ENCODE peak calls at places on chromosomes 7 and 10, in four cellular contexts. One of them, this sample, is unnamed.

GRCh38 chr7:27579565-27579964 is 83.1 kb downstream of the HIBADH start:
- DNase-seq in IMR-90: no peak
- DNase-seq in mammary epithelial cell: no peak
- DNase-seq in upper lobe of right lung: no peak
- DNase-seq in this sample: no peak

GRCh38 chr10:35723992-35724391 is 81.9 kb upstream of the FZD8 start:
- DNase-seq in upper lobe of right lung: no peak
- DNase-seq in IMR-90: no peak
- DNase-seq in mammary epithelial cell: no peak
- DNase-seq in this sample: no peak

GRCh38 chr10:132572545-132572937 is 35.0 kb downstream of the INPP5A start:
- DNase-seq in mammary epithelial cell: no peak
- DNase-seq in IMR-90: peak; percentile 36
- DNase-seq in upper lobe of right lung: no peak
- DNase-seq in this sample: no peak

GRCh38 chr10:133009218-133009954 is 67.0 kb upstream of the CFAP46 start:
- DNase-seq in upper lobe of right lung: peak; percentile 96
- DNase-seq in IMR-90: no peak
- DNase-seq in mammary epithelial cell: no peak
- DNase-seq in this sample: peak; percentile 96

GRCh38 chr10:35517431-35518181 is 87.5 kb upstream of the GJD4 start:
- DNase-seq in IMR-90: peak; percentile 54
- DNase-seq in upper lobe of right lung: no peak
- DNase-seq in mammary epithelial cell: peak; percentile 6
- DNase-seq in this sample: no peak

GRCh38 chr7:40530292-40530691 is 395.5 kb downstream of the SUGCT start:
- DNase-seq in upper lobe of right lung: no peak
- DNase-seq in IMR-90: peak; percentile 83
- DNase-seq in mammary epithelial cell: no peak
- DNase-seq in this sample: no peak

GRCh38 chr10:124384591-124385190 is 34.0 kb downstream of the OAT start:
- DNase-seq in mammary epithelial cell: no peak
- DNase-seq in upper lobe of right lung: peak; percentile 51
- DNase-seq in IMR-90: no peak
- DNase-seq in this sample: no peak

GRCh38 chr7:138865843-138866242 is 67.8 kb upstream of the ATP6V0A4 start:
- DNase-seq in upper lobe of right lung: no peak
- DNase-seq in IMR-90: no peak
- DNase-seq in mammary epithelial cell: no peak
- DNase-seq in this sample: no peak

GRCh38 chr7:19663816-19664531 is 44.9 kb downstream of the POLR1F start:
- DNase-seq in mammary epithelial cell: peak; percentile 11
- DNase-seq in upper lobe of right lung: no peak
- DNase-seq in IMR-90: no peak
- DNase-seq in this sample: no peak

GRCh38 chr10:32189400-32190084 is 133.3 kb upstream of the KIF5B start:
- DNase-seq in upper lobe of right lung: no peak
- DNase-seq in mammary epithelial cell: no peak
- DNase-seq in IMR-90: peak; percentile 35
- DNase-seq in this sample: no peak

GRCh38 chr10:29858352-29859267 is 200.8 kb downstream of the JCAD start:
- DNase-seq in IMR-90: peak; percentile 82
- DNase-seq in upper lobe of right lung: peak; percentile 82
- DNase-seq in mammary epithelial cell: peak; percentile 84
- DNase-seq in this sample: peak; percentile 75

GRCh38 chr7:102152672-102153585 is 133.7 kb upstream of the SH2B2 start:
- DNase-seq in mammary epithelial cell: peak; percentile 42
- DNase-seq in upper lobe of right lung: no peak
- DNase-seq in IMR-90: peak; percentile 63
- DNase-seq in this sample: no peak

GRCh38 chr10:72162978-72163377 is 52.8 kb upstream of the ANAPC16 start:
- DNase-seq in upper lobe of right lung: no peak
- DNase-seq in mammary epithelial cell: peak; percentile 91
- DNase-seq in IMR-90: peak; percentile 74
- DNase-seq in this sample: no peak

GRCh38 chr7:101924171-101924570 is 106.7 kb downstream of the CUX1 start:
- DNase-seq in mammary epithelial cell: no peak
- DNase-seq in IMR-90: peak; percentile 86
- DNase-seq in upper lobe of right lung: no peak
- DNase-seq in this sample: no peak

GRCh38 chr7:116576350-116577319 is 51.8 kb downstream of the CAV1 start:
- DNase-seq in IMR-90: peak; percentile 98
- DNase-seq in upper lobe of right lung: no peak
- DNase-seq in mammary epithelial cell: peak; percentile 84
- DNase-seq in this sample: no peak

GRCh38 chr7:39811161-39811614 is 138.9 kb upstream of the CDK13 start:
- DNase-seq in mammary epithelial cell: peak; percentile 76
- DNase-seq in upper lobe of right lung: no peak
- DNase-seq in IMR-90: peak; percentile 25
- DNase-seq in this sample: no peak

GRCh38 chr10:29840516-29841276 is 205.9 kb upstream of the SVIL start:
- DNase-seq in mammary epithelial cell: peak; percentile 38
- DNase-seq in IMR-90: no peak
- DNase-seq in upper lobe of right lung: no peak
- DNase-seq in this sample: no peak

GRCh38 chr7:50651227-50651989 is 86.2 kb upstream of the DDC start:
- DNase-seq in mammary epithelial cell: no peak
- DNase-seq in IMR-90: no peak
- DNase-seq in upper lobe of right lung: no peak
- DNase-seq in this sample: no peak

GRCh38 chr7:32506266-32507054 is 11.2 kb downstream of the AVL9 start:
- DNase-seq in upper lobe of right lung: no peak
- DNase-seq in IMR-90: peak; percentile 90
- DNase-seq in mammary epithelial cell: peak; percentile 92
- DNase-seq in this sample: no peak

GRCh38 chr7:91182819-91183405 is 81.3 kb upstream of the FZD1 start:
- DNase-seq in IMR-90: peak; percentile 98
- DNase-seq in mammary epithelial cell: peak; percentile 88
- DNase-seq in upper lobe of right lung: no peak
- DNase-seq in this sample: no peak

GRCh38 chr10:69710008-69710905 is 80.2 kb downstream of the FAM241B start:
- DNase-seq in IMR-90: no peak
- DNase-seq in upper lobe of right lung: peak; percentile 46
- DNase-seq in mammary epithelial cell: no peak
- DNase-seq in this sample: no peak

GRCh38 chr7:108284349-108285017 is 154.3 kb upstream of the LAMB4 start:
- DNase-seq in IMR-90: no peak
- DNase-seq in upper lobe of right lung: no peak
- DNase-seq in mammary epithelial cell: no peak
- DNase-seq in this sample: no peak

GRCh38 chr7:108285018-108285368 is 154.8 kb upstream of the LAMB4 start:
- DNase-seq in mammary epithelial cell: peak; percentile 43
- DNase-seq in IMR-90: no peak
- DNase-seq in upper lobe of right lung: no peak
- DNase-seq in this sample: no peak

GRCh38 chr7:108280136-108280535 is 150.0 kb upstream of the LAMB4 start:
- DNase-seq in IMR-90: no peak
- DNase-seq in upper lobe of right lung: no peak
- DNase-seq in mammary epithelial cell: no peak
- DNase-seq in this sample: no peak

GRCh38 chr7:108282427-108282996 is 152.4 kb upstream of the LAMB4 start:
- DNase-seq in upper lobe of right lung: no peak
- DNase-seq in mammary epithelial cell: no peak
- DNase-seq in IMR-90: no peak
- DNase-seq in this sample: no peak

GRCh38 chr7:108283252-108283651 is 153.1 kb upstream of the LAMB4 start:
- DNase-seq in upper lobe of right lung: no peak
- DNase-seq in IMR-90: no peak
- DNase-seq in mammary epithelial cell: no peak
- DNase-seq in this sample: no peak
- H3K27ac ChIP-seq in upper lobe of right lung: no peak overlapping the region
- H3K27ac ChIP-seq in IMR-90: no peak overlapping the region
- H3K27ac ChIP-seq in mammary epithelial cell: no peak overlapping the region
- H3K27ac ChIP-seq in this sample: no peak overlapping the region

GRCh38 chr10:12566161-12567115 is 217.1 kb downstream of the CAMK1D start:
- DNase-seq in mammary epithelial cell: no peak
- DNase-seq in IMR-90: peak; percentile 52
- DNase-seq in upper lobe of right lung: no peak
- DNase-seq in this sample: no peak
- H3K27ac ChIP-seq in mammary epithelial cell: no peak overlapping the region
- H3K27ac ChIP-seq in IMR-90: no peak overlapping the region
- H3K27ac ChIP-seq in upper lobe of right lung: no peak overlapping the region
- H3K27ac ChIP-seq in this sample: no peak overlapping the region

GRCh38 chr7:77352688-77353406 is 63.3 kb downstream of the GSAP start:
- DNase-seq in upper lobe of right lung: no peak
- DNase-seq in IMR-90: peak; percentile 26
- DNase-seq in mammary epithelial cell: peak; percentile 64
- DNase-seq in this sample: no peak
- H3K27ac ChIP-seq in upper lobe of right lung: no peak overlapping the region
- H3K27ac ChIP-seq in IMR-90: no peak overlapping the region
- H3K27ac ChIP-seq in mammary epithelial cell: no peak overlapping the region
- H3K27ac ChIP-seq in this sample: no peak overlapping the region

GRCh38 chr10:64041989-64042490 is 520.8 kb downstream of the REEP3 start:
- DNase-seq in upper lobe of right lung: no peak
- DNase-seq in IMR-90: no peak
- DNase-seq in mammary epithelial cell: no peak
- DNase-seq in this sample: no peak
- H3K27ac ChIP-seq in upper lobe of right lung: no peak overlapping the region
- H3K27ac ChIP-seq in IMR-90: no peak overlapping the region
- H3K27ac ChIP-seq in mammary epithelial cell: no peak overlapping the region
- H3K27ac ChIP-seq in this sample: no peak overlapping the region

DNA sequence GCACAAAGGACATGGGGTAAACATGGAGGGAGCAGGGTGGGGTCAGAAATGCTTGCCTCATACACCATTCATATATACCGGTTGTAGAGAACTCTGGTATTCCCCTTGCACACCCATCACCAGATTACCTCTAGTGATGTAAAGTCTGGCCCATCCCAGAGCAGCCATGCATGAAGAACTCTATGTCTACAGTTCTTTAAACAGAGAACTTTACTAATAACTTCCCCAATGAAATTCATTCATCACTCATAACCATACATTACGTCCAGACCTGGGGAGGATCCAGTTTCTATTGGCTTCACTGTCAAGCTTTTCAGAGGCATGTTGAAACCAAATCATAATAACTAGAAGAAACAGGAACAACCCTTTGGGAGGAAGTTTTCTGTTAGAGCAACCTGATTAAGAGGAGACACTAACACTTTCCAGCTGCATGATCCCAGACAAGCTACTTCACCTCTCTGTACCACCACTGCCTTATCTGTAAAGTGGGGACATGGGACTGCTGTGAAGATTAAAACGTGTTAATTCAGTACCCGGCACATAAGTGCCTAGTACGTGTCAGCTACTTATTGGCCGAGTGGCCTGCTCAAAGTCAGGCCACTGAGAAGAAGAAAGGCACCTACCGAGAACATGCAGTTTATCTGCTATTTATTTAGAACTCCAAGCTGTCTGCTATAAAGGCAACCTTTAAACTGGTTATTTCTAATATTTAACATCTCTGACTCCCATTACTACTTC is 59.7 kb downstream of the IGF2BP3 start:
- DNase-seq in IMR-90: no peak
- DNase-seq in upper lobe of right lung: no peak
- DNase-seq in mammary epithelial cell: no peak
- DNase-seq in this sample: no peak
- H3K27ac ChIP-seq in IMR-90: no peak overlapping the region
- H3K27ac ChIP-seq in upper lobe of right lung: no peak overlapping the region
- H3K27ac ChIP-seq in mammary epithelial cell: no peak overlapping the region
- H3K27ac ChIP-seq in this sample: no peak overlapping the region